ENCODE peak calls at places on chromosomes 13 and 19, in six cellular contexts. D is heart left ventricle, Z is PC-3, H is astrocyte of the spinal cord, F is transverse colon, I is GM12865. Y is an unnamed sample.

GRCh38 chr19:47284324-47284899 is 9.7 kb downstream of the INAFM1 start:
- DNase-seq in D (no peak), Z (peak), H (peak), F (no peak), I (peak), Y (no peak)

GRCh38 chr13:32228330-32229041 is 86.7 kb downstream of the ZAR1L start:
- DNase-seq in D (no peak), Z (peak), H (peak), F (no peak), I (no peak), Y (no peak)

GRCh38 chr19:4088975-4089374 is 22.3 kb upstream of the ZBTB7A start:
- DNase-seq in D (no peak), Z (no peak), H (no peak), F (no peak), I (no peak), Y (no peak)

GRCh38 chr13:24511824-24512207 is 762 bp downstream of the PARP4 start:
- DNase-seq in D (no peak), Z (no peak), H (no peak), F (peak), I (no peak), Y (no peak)

GRCh38 chr19:18543814-18544475 is 572 bp upstream of the FKBP8 start:
- DNase-seq in D (peak), Z (peak), H (peak), F (peak), I (peak), Y (peak)

GRCh38 chr19:18385675-18386542 is at the start of gene GDF15:
- DNase-seq in D (peak), Z (peak), H (peak), F (peak), I (peak), Y (no peak)

GRCh38 chr13:80249906-80250513 is 90.9 kb downstream of the SPRY2 start:
- DNase-seq in D (no peak), Z (peak), H (no peak), F (no peak), I (no peak), Y (no peak)

GRCh38 chr19:58584498-58585441 is 11.6 kb upstream of the MZF1 start:
- DNase-seq in D (no peak), Z (no peak), H (no peak), F (no peak), I (no peak), Y (no peak)

GRCh38 chr13:20826810-20827560 is 53.2 kb upstream of the EEF1AKMT1 start:
- DNase-seq in D (no peak), Z (no peak), H (peak), F (no peak), I (no peak), Y (no peak)

GRCh38 chr19:30857388-30857787 is 485.2 kb downstream of the ZNF536 start:
- DNase-seq in D (no peak), Z (no peak), H (no peak), F (no peak), I (no peak), Y (no peak)

GRCh38 chr19:41427647-41428480 is 690 bp upstream of the B3GNT8 start:
- DNase-seq in D (peak), Z (no peak), H (no peak), F (peak), I (no peak), Y (no peak)

GRCh38 chr19:48966541-48967345 is 1.6 kb downstream of the FTL start:
- DNase-seq in D (no peak), Z (no peak), H (no peak), F (no peak), I (no peak), Y (no peak)
- H3K4me3 ChIP-seq in D (peak), Z (peak), H (peak), F (peak), I (peak), Y (peak)

GRCh38 chr19:530133-531008 is 1.2 kb upstream of the CDC34 start:
- DNase-seq in D (no peak), Z (no peak), H (no peak), F (peak), I (no peak), Y (no peak)
- H3K4me3 ChIP-seq in D (peak), Z (peak), H (peak), F (peak), I (peak), Y (peak)

DNA sequence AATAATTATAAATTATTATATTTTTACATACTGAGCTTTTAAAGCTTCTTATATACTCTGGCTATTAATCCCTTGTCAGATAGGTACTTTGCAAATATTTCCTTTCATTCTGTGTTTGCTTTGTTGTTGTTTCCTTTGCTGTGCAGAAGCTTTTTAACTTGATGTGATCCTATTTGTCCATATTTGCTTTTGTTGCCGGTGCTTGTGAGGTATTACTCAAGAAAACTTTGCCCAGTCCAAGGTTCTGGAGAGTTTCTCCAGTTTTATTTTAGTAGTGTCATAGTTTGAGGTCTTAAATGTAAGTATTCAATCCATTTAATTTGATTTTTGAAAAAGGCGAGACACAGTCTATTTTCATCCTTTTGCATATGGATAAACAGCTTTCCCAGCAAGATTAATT is 1319.9 kb upstream of the PRR20A start:
- DNase-seq in D (no peak), Z (no peak), H (no peak), F (no peak), I (no peak), Y (no peak)
- H3K4me3 ChIP-seq in D (no peak), Z (no peak), H (no peak), F (no peak), I (no peak), Y (no peak)

GRCh38 chr19:16825312-16826168 is 3.7 kb upstream of the SIN3B start:
- DNase-seq in D (peak), Z (no peak), H (peak), F (peak), I (no peak), Y (no peak)
- H3K4me3 ChIP-seq in D (peak), Z (peak), H (peak), F (peak), I (no peak), Y (no peak)

GRCh38 chr19:16382775-16383543 is 58.3 kb downstream of the KLF2 start:
- DNase-seq in D (peak), Z (peak), H (peak), F (peak), I (peak), Y (peak)
- H3K4me3 ChIP-seq in D (peak), Z (no peak), H (no peak), F (no peak), I (no peak), Y (no peak)

GRCh38 chr13:49053899-49054298 is 78.2 kb downstream of the FNDC3A start:
- DNase-seq in D (no peak), Z (no peak), H (no peak), F (no peak), I (no peak), Y (no peak)
- H3K4me3 ChIP-seq in D (no peak), Z (no peak), H (no peak), F (no peak), I (no peak), Y (no peak)

DNA sequence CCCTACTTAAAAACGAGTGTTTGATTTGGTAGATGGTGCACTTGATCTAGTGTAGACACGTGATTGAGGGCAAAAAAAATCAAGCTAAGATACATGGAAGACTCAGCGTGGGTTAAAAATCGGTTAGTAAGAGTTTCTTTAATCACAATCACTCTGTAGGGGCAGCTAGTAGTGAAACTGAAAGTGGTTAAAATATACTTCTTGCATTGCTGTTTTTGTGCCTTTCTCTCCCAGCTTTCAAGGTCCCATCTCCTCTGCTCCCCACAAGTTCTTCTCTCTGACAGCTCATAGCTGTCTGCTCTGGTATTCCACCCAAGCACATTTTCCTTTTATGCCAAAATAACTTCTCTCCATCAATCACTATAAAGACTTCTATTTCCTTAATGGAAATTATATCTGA is 1089.7 kb downstream of the EFNB2 start:
- DNase-seq in D (no peak), Z (no peak), H (peak), F (no peak), I (no peak), Y (no peak)
- H3K4me3 ChIP-seq in D (no peak), Z (no peak), H (no peak), F (no peak), I (no peak), Y (no peak)

GRCh38 chr19:33193864-33194362 is at the start of gene LRP3:
- DNase-seq in D (peak), Z (peak), H (no peak), F (peak), I (no peak), Y (no peak)
- H3K4me3 ChIP-seq in D (peak), Z (peak), H (peak), F (peak), I (no peak), Y (no peak)

GRCh38 chr19:16458391-16459128 is 13.2 kb downstream of the EPS15L1 start:
- DNase-seq in D (no peak), Z (no peak), H (no peak), F (no peak), I (no peak), Y (no peak)
- H3K4me3 ChIP-seq in D (no peak), Z (no peak), H (no peak), F (no peak), I (no peak), Y (no peak)

Y was measured in GM12864.